ENCODE peak calls at places on chromosomes 4 and X, in four cellular contexts. O is cardiac muscle cell; M is AG04450; N is CD4-positive, alpha-beta memory T cell. I is an unnamed sample. For H3K9me3, the result is how much of the 10 kb centered on the place peaks cover.

GRCh38 chr4:87270144-87270543 is 49.7 kb upstream of the KLHL8 start:
- DNase-seq in O (peak), M (peak), N (no peak), I (no peak)

GRCh38 chrX:39645059-39645895 is 452.5 kb downstream of the BCOR start:
- DNase-seq in O (peak), M (peak), N (no peak), I (peak)

GRCh38 chr4:150006197-150006596 is 72.0 kb upstream of the DCLK2 start:
- DNase-seq in O (peak), M (peak), N (no peak), I (no peak)

GRCh38 chr4:41154001-41154813 is 60.1 kb downstream of the APBB2 start:
- DNase-seq in O (peak), M (no peak), N (no peak), I (no peak)

GRCh38 chrX:72304877-72305276 is 837 bp downstream of the CITED1 start:
- DNase-seq in O (no peak), M (no peak), N (no peak), I (no peak)

GRCh38 chrX:7641141-7641540 is 201.8 kb upstream of the VCX start:
- DNase-seq in O (no peak), M (no peak), N (no peak), I (no peak)

GRCh38 chr4:62194342-62194741 is 994.2 kb downstream of the ADGRL3 start:
- DNase-seq in O (no peak), M (no peak), N (no peak), I (no peak)

GRCh38 chr4:153887217-153887616 is 98.3 kb upstream of the SFRP2 start:
- DNase-seq in O (no peak), M (no peak), N (no peak), I (no peak)

GRCh38 chrX:49186125-49187027 is at the start of gene PRICKLE3:
- DNase-seq in O (peak), M (no peak), N (peak), I (peak)

GRCh38 chrX:131747173-131747572 is 203.3 kb downstream of the OR13H1 start:
- DNase-seq in O (no peak), M (no peak), N (peak), I (no peak)

GRCh38 chr4:169268951-169269781 is 1.6 kb downstream of the SH3RF1 start:
- DNase-seq in O (peak), M (peak), N (no peak), I (no peak)

GRCh38 chr4:176236909-176237308 is 32.1 kb downstream of the ASB5 start:
- DNase-seq in O (no peak), M (peak), N (no peak), I (no peak)

GRCh38 chrX:51614353-51614752 is 4.4 kb downstream of the CENPVL3 start:
- DNase-seq in O (peak), M (peak), N (peak), I (no peak)

GRCh38 chrX:153473126-153473525 is 2.8 kb upstream of the HAUS7 start:
- DNase-seq in O (no peak), M (no peak), N (no peak), I (no peak)

GRCh38 chrX:915427-916234 is 285.0 kb downstream of the SHOX start:
- DNase-seq in O (no peak), M (no peak), N (no peak), I (no peak)

DNA sequence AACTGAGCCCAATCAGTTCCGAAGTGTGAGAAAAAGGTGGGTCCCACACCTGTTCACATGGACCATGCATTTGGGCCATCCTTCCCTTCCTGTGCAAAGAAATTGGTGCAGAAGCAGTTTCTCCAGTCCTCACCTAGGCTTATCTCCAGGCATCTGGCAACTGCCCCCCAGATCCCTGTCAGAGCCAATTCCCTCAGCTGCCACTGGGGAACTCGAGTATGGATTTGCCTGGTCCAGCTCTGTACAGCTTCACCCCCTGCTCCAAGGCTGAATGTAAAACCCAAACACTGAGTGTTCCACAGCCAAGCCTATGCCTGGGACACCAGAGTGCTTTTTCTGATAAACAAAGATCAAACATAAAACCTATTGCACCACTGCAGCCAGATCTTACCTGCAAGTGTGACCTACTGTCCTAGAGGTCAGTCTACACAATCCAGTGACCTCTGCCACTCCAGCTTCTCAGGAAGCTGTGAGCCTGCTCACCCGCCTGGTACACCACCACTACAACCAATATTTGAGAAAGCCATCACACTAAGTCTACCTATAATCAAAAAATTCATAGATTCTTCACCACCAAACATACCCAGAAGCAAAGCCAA is 136.4 kb downstream of the STPG2 start:
- DNase-seq in O (no peak), M (no peak), N (no peak), I (no peak)
- H3K9me3 ChIP-seq in O (under half), M (under half), N (under half), I (under half)

GRCh38 chrX:155871934-155872333 is 9.2 kb upstream of the VAMP7 start:
- DNase-seq in O (no peak), M (no peak), N (no peak), I (no peak)
- H3K9me3 ChIP-seq in O (under half), M (under half), N (under half), I (under half)

DNA sequence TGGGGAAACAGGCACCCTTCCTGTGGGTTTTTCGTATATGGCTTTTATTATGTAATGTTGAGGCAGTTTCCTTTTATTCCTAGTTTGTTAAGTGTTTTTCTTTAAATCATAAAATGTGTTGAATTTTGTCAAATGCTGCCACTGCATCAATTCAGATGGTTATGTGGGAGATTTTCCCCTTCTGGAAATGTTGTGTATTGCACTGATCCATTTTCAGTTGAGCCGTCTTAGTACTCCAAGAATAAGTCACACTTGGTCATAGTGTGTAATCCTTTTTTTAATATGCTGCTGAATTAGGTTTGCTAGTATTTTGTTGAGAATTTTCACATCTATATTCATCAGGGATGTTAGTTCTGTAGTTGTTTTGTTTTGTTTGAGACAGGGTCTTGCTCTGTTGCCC is 9.5 kb upstream of the CTBP1 start:
- DNase-seq in O (no peak), M (no peak), N (no peak), I (no peak)
- H3K9me3 ChIP-seq in O (under half), M (under half), N (under half), I (under half)

DNA sequence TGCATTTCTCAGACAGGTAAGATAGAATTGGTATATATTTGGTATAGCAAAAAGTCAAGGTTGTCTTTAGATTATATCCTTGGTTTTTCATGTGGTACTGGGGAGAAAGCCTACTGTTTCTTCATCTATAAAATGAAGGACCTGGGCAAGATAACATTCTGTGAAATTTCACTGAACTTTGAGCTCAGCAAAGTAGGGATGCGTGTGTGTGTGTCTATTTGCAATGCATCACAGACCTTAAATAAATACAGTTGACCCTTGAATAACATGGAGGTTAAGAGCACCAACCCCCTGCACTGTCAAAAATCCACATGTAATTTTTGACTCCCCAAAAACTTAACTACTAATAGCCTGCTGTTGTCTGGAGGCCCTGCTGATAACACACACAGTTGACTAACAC is 25.2 kb downstream of the TET2 start:
- DNase-seq in O (no peak), M (no peak), N (no peak), I (no peak)
- H3K9me3 ChIP-seq in O (under half), M (under half), N (under half), I (under half)

I was measured in lower lobe of right lung.